ENCODE peak calls at places on chromosomes 6 and 20, in six cellular contexts. One of them, this sample, is unnamed. For H3K27me3, H3K36me3 and H3K4me1, the result is how much of the 10 kb centered on the place peaks cover.

GRCh38 chr20:58553841-58554240 is 38.6 kb upstream of the APCDD1L start:
- DNase-seq in aorta: no peak
- DNase-seq in fibroblast of lung: peak
- DNase-seq in psoas muscle: peak
- DNase-seq in naive thymus-derived CD4-positive, alpha-beta T cell: no peak
- DNase-seq in CD8-positive, alpha-beta memory T cell: no peak
- DNase-seq in this sample: no peak

GRCh38 chr6:38997128-38997761 is 51.3 kb upstream of the GLP1R start:
- DNase-seq in aorta: no peak
- DNase-seq in psoas muscle: no peak
- DNase-seq in CD8-positive, alpha-beta memory T cell: peak
- DNase-seq in fibroblast of lung: peak
- DNase-seq in naive thymus-derived CD4-positive, alpha-beta T cell: no peak
- DNase-seq in this sample: peak

GRCh38 chr6:5108068-5108467 is 22.9 kb downstream of the PPP1R3G start:
- DNase-seq in fibroblast of lung: no peak
- DNase-seq in naive thymus-derived CD4-positive, alpha-beta T cell: no peak
- DNase-seq in aorta: no peak
- DNase-seq in CD8-positive, alpha-beta memory T cell: no peak
- DNase-seq in psoas muscle: no peak
- DNase-seq in this sample: no peak

GRCh38 chr20:13012886-13013285 is 4.1 kb downstream of the SPTLC3 start:
- DNase-seq in aorta: no peak
- DNase-seq in fibroblast of lung: no peak
- DNase-seq in CD8-positive, alpha-beta memory T cell: no peak
- DNase-seq in naive thymus-derived CD4-positive, alpha-beta T cell: no peak
- DNase-seq in psoas muscle: no peak
- DNase-seq in this sample: no peak

GRCh38 chr6:110541701-110542309 is 65.4 kb upstream of the SLC22A16 start:
- DNase-seq in fibroblast of lung: peak
- DNase-seq in aorta: no peak
- DNase-seq in naive thymus-derived CD4-positive, alpha-beta T cell: no peak
- DNase-seq in CD8-positive, alpha-beta memory T cell: no peak
- DNase-seq in psoas muscle: no peak
- DNase-seq in this sample: no peak

GRCh38 chr6:19838442-19839236 is 1.5 kb downstream of the ID4 start:
- DNase-seq in naive thymus-derived CD4-positive, alpha-beta T cell: no peak
- DNase-seq in psoas muscle: peak
- DNase-seq in aorta: peak
- DNase-seq in fibroblast of lung: peak
- DNase-seq in CD8-positive, alpha-beta memory T cell: no peak
- DNase-seq in this sample: no peak

GRCh38 chr6:135182993-135183531 is 2.0 kb downstream of the MYB start:
- DNase-seq in fibroblast of lung: no peak
- DNase-seq in naive thymus-derived CD4-positive, alpha-beta T cell: peak
- DNase-seq in psoas muscle: no peak
- DNase-seq in CD8-positive, alpha-beta memory T cell: peak
- DNase-seq in aorta: peak
- DNase-seq in this sample: peak

GRCh38 chr6:165714907-165715306 is 51.9 kb upstream of the PDE10A start:
- DNase-seq in psoas muscle: no peak
- DNase-seq in fibroblast of lung: no peak
- DNase-seq in aorta: no peak
- DNase-seq in naive thymus-derived CD4-positive, alpha-beta T cell: no peak
- DNase-seq in CD8-positive, alpha-beta memory T cell: no peak
- DNase-seq in this sample: no peak

GRCh38 chr20:46580613-46581012 is 30.2 kb upstream of the OCSTAMP start:
- DNase-seq in fibroblast of lung: no peak
- DNase-seq in psoas muscle: no peak
- DNase-seq in naive thymus-derived CD4-positive, alpha-beta T cell: no peak
- DNase-seq in CD8-positive, alpha-beta memory T cell: no peak
- DNase-seq in aorta: no peak
- DNase-seq in this sample: no peak

GRCh38 chr6:50657513-50657912 is 55.8 kb upstream of the TFAP2D start:
- DNase-seq in CD8-positive, alpha-beta memory T cell: no peak
- DNase-seq in psoas muscle: no peak
- DNase-seq in naive thymus-derived CD4-positive, alpha-beta T cell: no peak
- DNase-seq in aorta: no peak
- DNase-seq in fibroblast of lung: no peak
- DNase-seq in this sample: no peak

GRCh38 chr6:169097336-169098052 is 156.2 kb downstream of the THBS2 start:
- DNase-seq in aorta: no peak
- DNase-seq in psoas muscle: no peak
- DNase-seq in naive thymus-derived CD4-positive, alpha-beta T cell: no peak
- DNase-seq in CD8-positive, alpha-beta memory T cell: no peak
- DNase-seq in fibroblast of lung: peak
- DNase-seq in this sample: no peak

GRCh38 chr6:14442250-14442649 is 324.7 kb downstream of the CD83 start:
- DNase-seq in psoas muscle: no peak
- DNase-seq in fibroblast of lung: no peak
- DNase-seq in naive thymus-derived CD4-positive, alpha-beta T cell: no peak
- DNase-seq in aorta: no peak
- DNase-seq in CD8-positive, alpha-beta memory T cell: no peak
- DNase-seq in this sample: no peak

GRCh38 chr6:43990275-43990626 is 137.0 kb downstream of the MRPL14 start:
- DNase-seq in CD8-positive, alpha-beta memory T cell: no peak
- DNase-seq in psoas muscle: peak
- DNase-seq in aorta: peak
- DNase-seq in fibroblast of lung: peak
- DNase-seq in naive thymus-derived CD4-positive, alpha-beta T cell: no peak
- DNase-seq in this sample: no peak

GRCh38 chr6:142013286-142013685 is 119.4 kb upstream of the GJE1 start:
- DNase-seq in aorta: no peak
- DNase-seq in naive thymus-derived CD4-positive, alpha-beta T cell: no peak
- DNase-seq in fibroblast of lung: peak
- DNase-seq in psoas muscle: no peak
- DNase-seq in CD8-positive, alpha-beta memory T cell: no peak
- DNase-seq in this sample: no peak

GRCh38 chr20:40963505-40963845 is 65.1 kb upstream of the TOP1 start:
- DNase-seq in fibroblast of lung: no peak
- DNase-seq in CD8-positive, alpha-beta memory T cell: no peak
- DNase-seq in naive thymus-derived CD4-positive, alpha-beta T cell: no peak
- DNase-seq in aorta: no peak
- DNase-seq in psoas muscle: no peak
- DNase-seq in this sample: no peak

GRCh38 chr6:14665827-14666724 is 548.5 kb downstream of the CD83 start:
- DNase-seq in CD8-positive, alpha-beta memory T cell: no peak
- DNase-seq in aorta: no peak
- DNase-seq in naive thymus-derived CD4-positive, alpha-beta T cell: no peak
- DNase-seq in psoas muscle: peak
- DNase-seq in fibroblast of lung: peak
- DNase-seq in this sample: no peak

GRCh38 chr20:6632187-6632586 is 135.3 kb upstream of the BMP2 start:
- DNase-seq in CD8-positive, alpha-beta memory T cell: no peak
- DNase-seq in naive thymus-derived CD4-positive, alpha-beta T cell: no peak
- DNase-seq in psoas muscle: peak
- DNase-seq in aorta: no peak
- DNase-seq in fibroblast of lung: peak
- DNase-seq in this sample: no peak

GRCh38 chr6:99905209-99906106 is 88.6 kb downstream of the MCHR2 start:
- DNase-seq in fibroblast of lung: peak
- DNase-seq in naive thymus-derived CD4-positive, alpha-beta T cell: no peak
- DNase-seq in CD8-positive, alpha-beta memory T cell: peak
- DNase-seq in psoas muscle: no peak
- DNase-seq in aorta: no peak
- DNase-seq in this sample: no peak

GRCh38 chr20:50691585-50692552 is 527 bp upstream of the RIPOR3 start:
- DNase-seq in naive thymus-derived CD4-positive, alpha-beta T cell: no peak
- DNase-seq in fibroblast of lung: peak
- DNase-seq in psoas muscle: peak
- DNase-seq in aorta: no peak
- DNase-seq in CD8-positive, alpha-beta memory T cell: no peak
- DNase-seq in this sample: no peak

GRCh38 chr6:107841265-107841650 is 17.1 kb upstream of the SCML4 start:
- DNase-seq in fibroblast of lung: no peak
- DNase-seq in CD8-positive, alpha-beta memory T cell: no peak
- DNase-seq in naive thymus-derived CD4-positive, alpha-beta T cell: no peak
- DNase-seq in psoas muscle: no peak
- DNase-seq in aorta: no peak
- DNase-seq in this sample: no peak

GRCh38 chr20:1326031-1326930 is 2.7 kb downstream of the SDCBP2 start:
- DNase-seq in psoas muscle: peak
- DNase-seq in CD8-positive, alpha-beta memory T cell: no peak
- DNase-seq in fibroblast of lung: peak
- DNase-seq in aorta: no peak
- DNase-seq in naive thymus-derived CD4-positive, alpha-beta T cell: no peak
- DNase-seq in this sample: peak

GRCh38 chr20:45957021-45957941 is 14.7 kb downstream of the ZNF335 start:
- DNase-seq in naive thymus-derived CD4-positive, alpha-beta T cell: no peak
- DNase-seq in psoas muscle: no peak
- DNase-seq in aorta: peak
- DNase-seq in CD8-positive, alpha-beta memory T cell: no peak
- DNase-seq in fibroblast of lung: no peak
- DNase-seq in this sample: no peak

GRCh38 chr6:158703121-158703839 is 53.4 kb downstream of the SYTL3 start:
- DNase-seq in aorta: no peak
- DNase-seq in psoas muscle: peak
- DNase-seq in CD8-positive, alpha-beta memory T cell: no peak
- DNase-seq in naive thymus-derived CD4-positive, alpha-beta T cell: no peak
- DNase-seq in fibroblast of lung: no peak
- DNase-seq in this sample: no peak

GRCh38 chr6:33144373-33144772 is 47.9 kb downstream of the COL11A2 start:
- DNase-seq in CD8-positive, alpha-beta memory T cell: no peak
- DNase-seq in aorta: no peak
- DNase-seq in naive thymus-derived CD4-positive, alpha-beta T cell: no peak
- DNase-seq in psoas muscle: no peak
- DNase-seq in fibroblast of lung: peak
- DNase-seq in this sample: no peak

GRCh38 chr6:1606533-1607235 is 3.0 kb upstream of the FOXC1 start:
- DNase-seq in naive thymus-derived CD4-positive, alpha-beta T cell: no peak
- DNase-seq in psoas muscle: no peak
- DNase-seq in aorta: peak
- DNase-seq in fibroblast of lung: no peak
- DNase-seq in CD8-positive, alpha-beta memory T cell: no peak
- DNase-seq in this sample: no peak
- H3K27me3 ChIP-seq in naive thymus-derived CD4-positive, alpha-beta T cell: under half
- H3K27me3 ChIP-seq in psoas muscle: under half
- H3K27me3 ChIP-seq in aorta: under half
- H3K27me3 ChIP-seq in fibroblast of lung: half or more
- H3K27me3 ChIP-seq in CD8-positive, alpha-beta memory T cell: half or more
- H3K27me3 ChIP-seq in this sample: under half

GRCh38 chr6:161101517-161101916 is 109.9 kb downstream of the MAP3K4 start:
- DNase-seq in aorta: no peak
- DNase-seq in psoas muscle: no peak
- DNase-seq in naive thymus-derived CD4-positive, alpha-beta T cell: no peak
- DNase-seq in fibroblast of lung: no peak
- DNase-seq in CD8-positive, alpha-beta memory T cell: no peak
- DNase-seq in this sample: no peak
- H3K36me3 ChIP-seq in aorta: under half
- H3K36me3 ChIP-seq in psoas muscle: half or more
- H3K36me3 ChIP-seq in naive thymus-derived CD4-positive, alpha-beta T cell: under half
- H3K36me3 ChIP-seq in fibroblast of lung: under half
- H3K36me3 ChIP-seq in CD8-positive, alpha-beta memory T cell: under half
- H3K36me3 ChIP-seq in this sample: under half

GRCh38 chr6:41732149-41732548 is 3.3 kb downstream of the TFEB start:
- DNase-seq in CD8-positive, alpha-beta memory T cell: no peak
- DNase-seq in naive thymus-derived CD4-positive, alpha-beta T cell: no peak
- DNase-seq in psoas muscle: no peak
- DNase-seq in aorta: no peak
- DNase-seq in fibroblast of lung: no peak
- DNase-seq in this sample: no peak
- H3K4me1 ChIP-seq in CD8-positive, alpha-beta memory T cell: under half
- H3K4me1 ChIP-seq in naive thymus-derived CD4-positive, alpha-beta T cell: under half
- H3K4me1 ChIP-seq in psoas muscle: half or more
- H3K4me1 ChIP-seq in aorta: under half
- H3K4me1 ChIP-seq in fibroblast of lung: under half
- H3K4me1 ChIP-seq in this sample: half or more

GRCh38 chr6:149938571-149939462 is 3.0 kb upstream of the ULBP2 start:
- DNase-seq in naive thymus-derived CD4-positive, alpha-beta T cell: peak
- DNase-seq in aorta: no peak
- DNase-seq in CD8-positive, alpha-beta memory T cell: peak
- DNase-seq in psoas muscle: no peak
- DNase-seq in fibroblast of lung: peak
- DNase-seq in this sample: peak
- H3K27me3 ChIP-seq in naive thymus-derived CD4-positive, alpha-beta T cell: under half
- H3K27me3 ChIP-seq in aorta: under half
- H3K27me3 ChIP-seq in CD8-positive, alpha-beta memory T cell: half or more
- H3K27me3 ChIP-seq in psoas muscle: under half
- H3K27me3 ChIP-seq in fibroblast of lung: under half
- H3K27me3 ChIP-seq in this sample: half or more

GRCh38 chr20:38760978-38761377 is 12.7 kb downstream of the ACTR5 start:
- DNase-seq in CD8-positive, alpha-beta memory T cell: no peak
- DNase-seq in naive thymus-derived CD4-positive, alpha-beta T cell: no peak
- DNase-seq in fibroblast of lung: no peak
- DNase-seq in aorta: no peak
- DNase-seq in psoas muscle: no peak
- DNase-seq in this sample: no peak
- H3K36me3 ChIP-seq in CD8-positive, alpha-beta memory T cell: under half
- H3K36me3 ChIP-seq in naive thymus-derived CD4-positive, alpha-beta T cell: half or more
- H3K36me3 ChIP-seq in fibroblast of lung: under half
- H3K36me3 ChIP-seq in aorta: under half
- H3K36me3 ChIP-seq in psoas muscle: half or more
- H3K36me3 ChIP-seq in this sample: under half

GRCh38 chr20:63978319-63979220 is 872 bp downstream of the SAMD10 start:
- DNase-seq in naive thymus-derived CD4-positive, alpha-beta T cell: no peak
- DNase-seq in CD8-positive, alpha-beta memory T cell: peak
- DNase-seq in aorta: no peak
- DNase-seq in psoas muscle: peak
- DNase-seq in fibroblast of lung: peak
- DNase-seq in this sample: peak
- H3K4me1 ChIP-seq in naive thymus-derived CD4-positive, alpha-beta T cell: half or more
- H3K4me1 ChIP-seq in CD8-positive, alpha-beta memory T cell: half or more
- H3K4me1 ChIP-seq in aorta: under half
- H3K4me1 ChIP-seq in psoas muscle: under half
- H3K4me1 ChIP-seq in fibroblast of lung: under half
- H3K4me1 ChIP-seq in this sample: half or more